ENCODE peak calls at places on chromosomes 13 and 19, in eight cellular contexts. One of them, this sample, is unnamed.

GRCh38 chr19:35266904-35267817 is 1.6 kb upstream of the USF2 start:
- DNase-seq in astrocyte: no peak
- DNase-seq in IMR-90: peak; percentile 10
- DNase-seq in PC-3: peak; percentile 12
- DNase-seq in PC-9: peak; percentile 39
- DNase-seq in GM23338: peak; percentile 63
- DNase-seq in neural progenitor cell: peak; percentile 49
- DNase-seq in GM23248: peak; percentile 68
- DNase-seq in this sample: peak; percentile 58

GRCh38 chr19:2039082-2039958 is 11.7 kb downstream of the MKNK2 start:
- DNase-seq in astrocyte: no peak
- DNase-seq in IMR-90: no peak
- DNase-seq in PC-3: no peak
- DNase-seq in PC-9: no peak
- DNase-seq in GM23338: no peak
- DNase-seq in neural progenitor cell: no peak
- DNase-seq in GM23248: no peak
- DNase-seq in this sample: no peak

GRCh38 chr13:75762066-75762937 is 126.2 kb downstream of the LMO7 start:
- DNase-seq in astrocyte: no peak
- DNase-seq in IMR-90: peak; percentile 63
- DNase-seq in PC-3: peak; percentile 58
- DNase-seq in PC-9: peak; percentile 40
- DNase-seq in GM23338: no peak
- DNase-seq in neural progenitor cell: no peak
- DNase-seq in GM23248: peak; percentile 73
- DNase-seq in this sample: no peak

GRCh38 chr19:5877427-5877826 is 7.1 kb upstream of the FUT5 start:
- DNase-seq in astrocyte: no peak
- DNase-seq in IMR-90: no peak
- DNase-seq in PC-3: no peak
- DNase-seq in PC-9: no peak
- DNase-seq in GM23338: no peak
- DNase-seq in neural progenitor cell: no peak
- DNase-seq in GM23248: no peak
- DNase-seq in this sample: no peak

GRCh38 chr13:46655727-46656180 is 102.8 kb downstream of the LRCH1 start:
- DNase-seq in astrocyte: no peak
- DNase-seq in IMR-90: no peak
- DNase-seq in PC-3: no peak
- DNase-seq in PC-9: peak; percentile 18
- DNase-seq in GM23338: peak; percentile 59
- DNase-seq in neural progenitor cell: peak; percentile 28
- DNase-seq in GM23248: no peak
- DNase-seq in this sample: no peak

GRCh38 chr19:12791345-12792047 is at the start of gene JUNB:
- DNase-seq in astrocyte: peak; percentile 88
- DNase-seq in IMR-90: peak; percentile 96
- DNase-seq in PC-3: peak; percentile 99
- DNase-seq in PC-9: peak; percentile 97
- DNase-seq in GM23338: peak; percentile 87
- DNase-seq in neural progenitor cell: peak; percentile 90
- DNase-seq in GM23248: peak; percentile 97
- DNase-seq in this sample: peak; percentile 96

GRCh38 chr13:92365904-92366303 is 860.7 kb upstream of the GPC6 start:
- DNase-seq in astrocyte: no peak
- DNase-seq in IMR-90: no peak
- DNase-seq in PC-3: no peak
- DNase-seq in PC-9: no peak
- DNase-seq in GM23338: no peak
- DNase-seq in neural progenitor cell: no peak
- DNase-seq in GM23248: no peak
- DNase-seq in this sample: no peak

GRCh38 chr19:48571378-48572162 is 19.6 kb downstream of the SULT2B1 start:
- DNase-seq in astrocyte: no peak
- DNase-seq in IMR-90: no peak
- DNase-seq in PC-3: no peak
- DNase-seq in PC-9: no peak
- DNase-seq in GM23338: no peak
- DNase-seq in neural progenitor cell: no peak
- DNase-seq in GM23248: no peak
- DNase-seq in this sample: no peak

GRCh38 chr13:32537580-32538233 is 888 bp downstream of the N4BP2L2 start:
- DNase-seq in astrocyte: no peak
- DNase-seq in IMR-90: no peak
- DNase-seq in PC-3: no peak
- DNase-seq in PC-9: peak; percentile 2
- DNase-seq in GM23338: peak; percentile 19
- DNase-seq in neural progenitor cell: no peak
- DNase-seq in GM23248: peak; percentile 32
- DNase-seq in this sample: no peak

GRCh38 chr19:41263042-41263849 is 926 bp upstream of the HNRNPUL1 start:
- DNase-seq in astrocyte: peak; percentile 81
- DNase-seq in IMR-90: peak; percentile 96
- DNase-seq in PC-3: peak; percentile 37
- DNase-seq in PC-9: no peak
- DNase-seq in GM23338: peak; percentile 33
- DNase-seq in neural progenitor cell: peak; percentile 76
- DNase-seq in GM23248: peak; percentile 93
- DNase-seq in this sample: peak; percentile 81

GRCh38 chr19:33750587-33751385 is 45.9 kb upstream of the KCTD15 start:
- DNase-seq in astrocyte: no peak
- DNase-seq in IMR-90: no peak
- DNase-seq in PC-3: no peak
- DNase-seq in PC-9: no peak
- DNase-seq in GM23338: no peak
- DNase-seq in neural progenitor cell: no peak
- DNase-seq in GM23248: no peak
- DNase-seq in this sample: no peak

GRCh38 chr13:75357576-75358295 is 124.2 kb downstream of the TBC1D4 start:
- DNase-seq in astrocyte: peak; percentile 56
- DNase-seq in IMR-90: peak; percentile 68
- DNase-seq in PC-3: peak; percentile 76
- DNase-seq in PC-9: peak; percentile 7
- DNase-seq in GM23338: peak; percentile 83
- DNase-seq in neural progenitor cell: peak; percentile 77
- DNase-seq in GM23248: peak; percentile 78
- DNase-seq in this sample: peak; percentile 73

DNA sequence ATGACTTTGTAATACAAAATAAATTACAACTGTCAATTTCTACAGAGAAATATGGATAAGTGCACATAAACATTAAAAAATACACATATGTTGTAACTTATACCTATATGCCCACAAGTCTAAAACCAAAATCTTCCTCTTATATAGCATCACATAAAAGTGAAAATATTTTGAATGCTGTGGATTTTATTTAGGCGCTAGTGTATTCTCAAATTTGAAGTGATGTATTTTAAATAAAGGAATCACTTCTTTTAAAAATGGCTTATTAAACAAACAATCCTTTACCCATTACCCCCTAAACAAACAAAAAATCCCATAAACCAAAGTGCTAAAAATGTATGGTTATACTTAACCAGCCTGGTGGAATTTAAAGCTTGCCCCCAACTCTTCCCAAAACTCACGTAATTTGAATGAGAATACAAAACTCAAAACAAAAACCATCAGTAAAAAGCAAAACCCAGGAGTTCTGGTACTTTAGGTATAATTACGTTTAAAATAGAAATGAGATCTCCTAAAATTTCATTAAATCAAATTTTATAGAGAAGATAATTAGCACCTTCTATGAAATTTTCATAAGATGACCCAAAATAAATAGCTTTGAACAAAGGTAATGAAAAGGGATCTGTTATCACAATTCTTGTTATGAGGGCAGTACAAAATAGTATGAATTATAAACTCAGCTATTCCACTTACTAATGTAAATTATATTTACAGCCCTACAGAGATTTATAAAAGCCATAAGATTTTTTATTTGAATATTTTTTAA is 63.5 kb downstream of the KCNRG start:
- DNase-seq in astrocyte: no peak
- DNase-seq in IMR-90: no peak
- DNase-seq in PC-3: no peak
- DNase-seq in PC-9: no peak
- DNase-seq in GM23338: no peak
- DNase-seq in neural progenitor cell: no peak
- DNase-seq in GM23248: no peak
- DNase-seq in this sample: no peak
- H4K20me1 ChIP-seq in astrocyte: peaks cover 8% of the 10 kb centered on the region
- H4K20me1 ChIP-seq in IMR-90: peaks cover 19% of the 10 kb centered on the region
- H4K20me1 ChIP-seq in PC-3: peaks cover 40% of the 10 kb centered on the region
- H4K20me1 ChIP-seq in PC-9: no peaks in the 10 kb centered on the region
- H4K20me1 ChIP-seq in GM23338: peaks cover 25% of the 10 kb centered on the region
- H4K20me1 ChIP-seq in neural progenitor cell: peaks cover 35% of the 10 kb centered on the region
- H4K20me1 ChIP-seq in GM23248: no peaks in the 10 kb centered on the region
- H4K20me1 ChIP-seq in this sample: peaks cover 59% of the 10 kb centered on the region

GRCh38 chr13:98461525-98462240 is 115.2 kb downstream of the STK24 start:
- DNase-seq in astrocyte: no peak
- DNase-seq in IMR-90: no peak
- DNase-seq in PC-3: no peak
- DNase-seq in PC-9: no peak
- DNase-seq in GM23338: no peak
- DNase-seq in neural progenitor cell: peak; percentile 19
- DNase-seq in GM23248: no peak
- DNase-seq in this sample: no peak

GRCh38 chr13:98458431-98458830 is 118.5 kb downstream of the STK24 start:
- DNase-seq in astrocyte: no peak
- DNase-seq in IMR-90: no peak
- DNase-seq in PC-3: no peak
- DNase-seq in PC-9: no peak
- DNase-seq in GM23338: no peak
- DNase-seq in neural progenitor cell: no peak
- DNase-seq in GM23248: no peak
- DNase-seq in this sample: no peak

GRCh38 chr13:98459171-98459681 is 117.7 kb downstream of the STK24 start:
- DNase-seq in astrocyte: no peak
- DNase-seq in IMR-90: no peak
- DNase-seq in PC-3: no peak
- DNase-seq in PC-9: no peak
- DNase-seq in GM23338: no peak
- DNase-seq in neural progenitor cell: no peak
- DNase-seq in GM23248: no peak
- DNase-seq in this sample: no peak

GRCh38 chr13:98460519-98460918 is 116.4 kb downstream of the STK24 start:
- DNase-seq in astrocyte: no peak
- DNase-seq in IMR-90: no peak
- DNase-seq in PC-3: no peak
- DNase-seq in PC-9: no peak
- DNase-seq in GM23338: no peak
- DNase-seq in neural progenitor cell: no peak
- DNase-seq in GM23248: no peak
- DNase-seq in this sample: no peak

GRCh38 chr13:98459721-98460370 is 117.1 kb downstream of the STK24 start:
- DNase-seq in astrocyte: no peak
- DNase-seq in IMR-90: no peak
- DNase-seq in PC-3: no peak
- DNase-seq in PC-9: no peak
- DNase-seq in GM23338: no peak
- DNase-seq in neural progenitor cell: no peak
- DNase-seq in GM23248: no peak
- DNase-seq in this sample: no peak
- H4K20me1 ChIP-seq in astrocyte: peaks cover 29% of the 10 kb centered on the region
- H4K20me1 ChIP-seq in IMR-90: peaks cover 22% of the 10 kb centered on the region
- H4K20me1 ChIP-seq in PC-3: no peaks in the 10 kb centered on the region
- H4K20me1 ChIP-seq in PC-9: peaks cover 13% of the 10 kb centered on the region
- H4K20me1 ChIP-seq in GM23338: peaks cover under 1% of the 10 kb centered on the region
- H4K20me1 ChIP-seq in neural progenitor cell: peaks cover 43% of the 10 kb centered on the region
- H4K20me1 ChIP-seq in GM23248: no peaks in the 10 kb centered on the region
- H4K20me1 ChIP-seq in this sample: no peaks in the 10 kb centered on the region

DNA sequence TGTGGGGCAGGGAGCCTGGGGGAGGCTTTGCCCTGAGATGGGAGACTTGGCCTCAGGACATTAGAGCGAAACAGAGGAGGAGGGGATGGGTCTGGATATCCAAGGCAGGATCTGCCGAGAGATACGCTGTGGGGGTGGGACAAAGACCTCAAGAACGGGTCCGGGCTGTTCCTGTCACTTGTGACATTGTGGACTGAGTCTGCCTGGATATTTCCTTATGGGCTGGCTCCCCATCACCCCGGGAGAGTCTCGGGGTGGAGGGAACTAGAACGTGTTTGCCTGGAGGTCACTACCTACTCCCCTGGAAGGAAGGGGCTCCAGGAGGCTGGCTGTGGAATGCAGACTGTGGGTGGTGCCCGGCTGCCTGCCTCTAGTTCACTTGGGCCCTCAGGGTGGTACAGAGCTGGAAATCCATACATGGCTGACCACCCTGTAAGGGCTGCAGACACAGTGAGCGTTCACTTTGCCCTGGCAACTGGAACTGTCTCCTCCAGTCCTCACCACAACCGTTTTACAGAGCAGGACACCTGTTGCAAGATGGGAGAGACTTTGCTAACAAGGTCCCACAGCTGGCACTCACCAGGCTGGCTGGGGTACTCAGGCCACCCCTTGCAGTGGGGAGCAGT is 26.5 kb downstream of the DNM2 start:
- DNase-seq in astrocyte: no peak
- DNase-seq in IMR-90: no peak
- DNase-seq in PC-3: no peak
- DNase-seq in PC-9: peak; percentile 50
- DNase-seq in GM23338: no peak
- DNase-seq in neural progenitor cell: no peak
- DNase-seq in GM23248: no peak
- DNase-seq in this sample: no peak
- H4K20me1 ChIP-seq in astrocyte: peaks cover 91% of the 10 kb centered on the region
- H4K20me1 ChIP-seq in IMR-90: peaks cover 77% of the 10 kb centered on the region
- H4K20me1 ChIP-seq in PC-3: peaks cover 35% of the 10 kb centered on the region
- H4K20me1 ChIP-seq in PC-9: peaks cover 58% of the 10 kb centered on the region
- H4K20me1 ChIP-seq in GM23338: peaks cover 45% of the 10 kb centered on the region
- H4K20me1 ChIP-seq in neural progenitor cell: peaks cover 50% of the 10 kb centered on the region
- H4K20me1 ChIP-seq in GM23248: peaks cover 4% of the 10 kb centered on the region
- H4K20me1 ChIP-seq in this sample: peaks cover 4% of the 10 kb centered on the region

GRCh38 chr13:111265701-111266035 is 54.8 kb upstream of the TEX29 start:
- DNase-seq in astrocyte: no peak
- DNase-seq in IMR-90: no peak
- DNase-seq in PC-3: no peak
- DNase-seq in PC-9: no peak
- DNase-seq in GM23338: no peak
- DNase-seq in neural progenitor cell: peak; percentile 15
- DNase-seq in GM23248: no peak
- DNase-seq in this sample: no peak

GRCh38 chr13:111262715-111263114 is 57.7 kb upstream of the TEX29 start:
- DNase-seq in astrocyte: no peak
- DNase-seq in IMR-90: no peak
- DNase-seq in PC-3: no peak
- DNase-seq in PC-9: no peak
- DNase-seq in GM23338: no peak
- DNase-seq in neural progenitor cell: no peak
- DNase-seq in GM23248: no peak
- DNase-seq in this sample: no peak

GRCh38 chr13:111263566-111263965 is 56.9 kb upstream of the TEX29 start:
- DNase-seq in astrocyte: no peak
- DNase-seq in IMR-90: no peak
- DNase-seq in PC-3: no peak
- DNase-seq in PC-9: no peak
- DNase-seq in GM23338: no peak
- DNase-seq in neural progenitor cell: no peak
- DNase-seq in GM23248: no peak
- DNase-seq in this sample: no peak

GRCh38 chr13:111267205-111267604 is 53.2 kb upstream of the TEX29 start:
- DNase-seq in astrocyte: no peak
- DNase-seq in IMR-90: no peak
- DNase-seq in PC-3: no peak
- DNase-seq in PC-9: no peak
- DNase-seq in GM23338: no peak
- DNase-seq in neural progenitor cell: no peak
- DNase-seq in GM23248: no peak
- DNase-seq in this sample: no peak

GRCh38 chr13:111265006-111265700 is 55.3 kb upstream of the TEX29 start:
- DNase-seq in astrocyte: no peak
- DNase-seq in IMR-90: no peak
- DNase-seq in PC-3: no peak
- DNase-seq in PC-9: no peak
- DNase-seq in GM23338: no peak
- DNase-seq in neural progenitor cell: no peak
- DNase-seq in GM23248: no peak
- DNase-seq in this sample: no peak
- H4K20me1 ChIP-seq in astrocyte: peaks cover 45% of the 10 kb centered on the region
- H4K20me1 ChIP-seq in IMR-90: peaks cover 3% of the 10 kb centered on the region
- H4K20me1 ChIP-seq in PC-3: no peaks in the 10 kb centered on the region
- H4K20me1 ChIP-seq in PC-9: no peaks in the 10 kb centered on the region
- H4K20me1 ChIP-seq in GM23338: peaks cover 12% of the 10 kb centered on the region
- H4K20me1 ChIP-seq in neural progenitor cell: peaks cover 31% of the 10 kb centered on the region
- H4K20me1 ChIP-seq in GM23248: no peaks in the 10 kb centered on the region
- H4K20me1 ChIP-seq in this sample: no peaks in the 10 kb centered on the region

This sample was measured in OCI-LY7.